ENCODE peak calls at places on chromosome 5, in seven cellular contexts. U, N, S, R, A, C and D are unnamed samples.

GRCh38 chr5:32814141-32814540 is 103.0 kb downstream of the NPR3 start:
- DNase-seq in U (no peak), N (no peak), S (no peak), R (peak; percentile 5), A (no peak), C (no peak), D (no peak)

GRCh38 chr5:122785294-122785693 is 10.4 kb downstream of the SNX2 start:
- DNase-seq in U (no peak), N (no peak), S (no peak), R (no peak), A (no peak), C (no peak), D (no peak)

GRCh38 chr5:81151546-81151945 is 81.6 kb upstream of the CKMT2 start:
- DNase-seq in U (no peak), N (peak; percentile 35), S (no peak), R (peak; percentile 87), A (no peak), C (no peak), D (peak; percentile 65)

GRCh38 chr5:136123236-136123768 is 9.3 kb upstream of the SMAD5 start:
- DNase-seq in U (peak; percentile 59), N (peak; percentile 93), S (no peak), R (no peak), A (peak; percentile 30), C (no peak), D (peak; percentile 29)

GRCh38 chr5:1032551-1033027 is 24.0 kb downstream of the NKD2 start:
- DNase-seq in U (no peak), N (no peak), S (no peak), R (no peak), A (no peak), C (no peak), D (no peak)

GRCh38 chr5:1897816-1898450 is 15.2 kb upstream of the IRX4 start:
- DNase-seq in U (no peak), N (no peak), S (no peak), R (no peak), A (no peak), C (no peak), D (no peak)

GRCh38 chr5:66072031-66072430 is 72.1 kb upstream of the SREK1 start:
- DNase-seq in U (no peak), N (no peak), S (no peak), R (no peak), A (no peak), C (no peak), D (no peak)

GRCh38 chr5:132025403-132025971 is 14.0 kb upstream of the ACSL6 start:
- DNase-seq in U (no peak), N (no peak), S (no peak), R (no peak), A (no peak), C (no peak), D (no peak)

GRCh38 chr5:38228914-38229313 is 29.4 kb upstream of the EGFLAM start:
- DNase-seq in U (no peak), N (no peak), S (no peak), R (no peak), A (no peak), C (no peak), D (no peak)

GRCh38 chr5:36146390-36146789 is 5.3 kb downstream of the LMBRD2 start:
- DNase-seq in U (no peak), N (no peak), S (no peak), R (no peak), A (no peak), C (no peak), D (no peak)

GRCh38 chr5:169367861-169368260 is 66.9 kb upstream of the SLIT3 start:
- DNase-seq in U (no peak), N (peak; percentile 64), S (no peak), R (no peak), A (no peak), C (no peak), D (no peak)

GRCh38 chr5:111830333-111830732 is 73.3 kb upstream of the NREP start:
- DNase-seq in U (no peak), N (peak; percentile 99), S (no peak), R (peak; percentile 62), A (no peak), C (no peak), D (peak; percentile 63)

GRCh38 chr5:121273818-121274433 is 577.8 kb upstream of the FTMT start:
- DNase-seq in U (peak; percentile 3), N (peak; percentile 93), S (no peak), R (peak; percentile 71), A (no peak), C (no peak), D (peak; percentile 78)

GRCh38 chr5:1760656-1761452 is 38.8 kb downstream of the MRPL36 start:
- DNase-seq in U (no peak), N (no peak), S (no peak), R (no peak), A (no peak), C (no peak), D (no peak)